ENCODE peak calls at places on chromosome 1, in nine cellular contexts. One of them, this sample, is unnamed.

GRCh38 chr1:8409107-8409506 is 91.2 kb downstream of the SLC45A1 start:
- DNase-seq in fibroblast of the aortic adventitia: peak; percentile 82
- DNase-seq in cardiac fibroblast: peak; percentile 82
- DNase-seq in CD4-positive, alpha-beta T cell: no peak
- DNase-seq in dorsolateral prefrontal cortex: no peak
- DNase-seq in heart right ventricle: no peak
- DNase-seq in fibroblast of mammary gland: peak; percentile 81
- DNase-seq in GM10248: no peak
- DNase-seq in kidney epithelial cell: no peak
- DNase-seq in this sample: no peak

GRCh38 chr1:105137543-105138444 is 1388.1 kb downstream of the AMY1C start:
- DNase-seq in fibroblast of the aortic adventitia: no peak
- DNase-seq in cardiac fibroblast: no peak
- DNase-seq in CD4-positive, alpha-beta T cell: no peak
- DNase-seq in dorsolateral prefrontal cortex: no peak
- DNase-seq in heart right ventricle: peak; percentile 11
- DNase-seq in fibroblast of mammary gland: no peak
- DNase-seq in GM10248: peak; percentile 18
- DNase-seq in kidney epithelial cell: no peak
- DNase-seq in this sample: peak; percentile 7

GRCh38 chr1:105608713-105609112 is 1447.8 kb upstream of the PRMT6 start:
- DNase-seq in fibroblast of the aortic adventitia: peak; percentile 2
- DNase-seq in cardiac fibroblast: peak; percentile 33
- DNase-seq in CD4-positive, alpha-beta T cell: no peak
- DNase-seq in dorsolateral prefrontal cortex: no peak
- DNase-seq in heart right ventricle: no peak
- DNase-seq in fibroblast of mammary gland: peak; percentile 25
- DNase-seq in GM10248: no peak
- DNase-seq in kidney epithelial cell: no peak
- DNase-seq in this sample: no peak

GRCh38 chr1:3827813-3828307 is 29.2 kb downstream of the CEP104 start:
- DNase-seq in fibroblast of the aortic adventitia: no peak
- DNase-seq in cardiac fibroblast: no peak
- DNase-seq in CD4-positive, alpha-beta T cell: no peak
- DNase-seq in dorsolateral prefrontal cortex: peak; percentile 46
- DNase-seq in heart right ventricle: no peak
- DNase-seq in fibroblast of mammary gland: peak; percentile 13
- DNase-seq in GM10248: no peak
- DNase-seq in kidney epithelial cell: no peak
- DNase-seq in this sample: no peak

GRCh38 chr1:7727816-7728477 is 43.1 kb upstream of the VAMP3 start:
- DNase-seq in fibroblast of the aortic adventitia: no peak
- DNase-seq in cardiac fibroblast: no peak
- DNase-seq in CD4-positive, alpha-beta T cell: no peak
- DNase-seq in dorsolateral prefrontal cortex: peak; percentile 76
- DNase-seq in heart right ventricle: no peak
- DNase-seq in fibroblast of mammary gland: no peak
- DNase-seq in GM10248: no peak
- DNase-seq in kidney epithelial cell: no peak
- DNase-seq in this sample: no peak

GRCh38 chr1:12149791-12150175 is 17.0 kb upstream of the TNFRSF1B start:
- DNase-seq in fibroblast of the aortic adventitia: no peak
- DNase-seq in cardiac fibroblast: no peak
- DNase-seq in CD4-positive, alpha-beta T cell: no peak
- DNase-seq in dorsolateral prefrontal cortex: no peak
- DNase-seq in heart right ventricle: no peak
- DNase-seq in fibroblast of mammary gland: no peak
- DNase-seq in GM10248: no peak
- DNase-seq in kidney epithelial cell: no peak
- DNase-seq in this sample: no peak

GRCh38 chr1:47545912-47546483 is 108.2 kb downstream of the FOXD2 start:
- DNase-seq in fibroblast of the aortic adventitia: no peak
- DNase-seq in cardiac fibroblast: no peak
- DNase-seq in CD4-positive, alpha-beta T cell: no peak
- DNase-seq in dorsolateral prefrontal cortex: no peak
- DNase-seq in heart right ventricle: no peak
- DNase-seq in fibroblast of mammary gland: no peak
- DNase-seq in GM10248: no peak
- DNase-seq in kidney epithelial cell: no peak
- DNase-seq in this sample: no peak

GRCh38 chr1:176603696-176604095 is 140.7 kb downstream of the PAPPA2 start:
- DNase-seq in fibroblast of the aortic adventitia: no peak
- DNase-seq in cardiac fibroblast: no peak
- DNase-seq in CD4-positive, alpha-beta T cell: no peak
- DNase-seq in dorsolateral prefrontal cortex: no peak
- DNase-seq in heart right ventricle: no peak
- DNase-seq in fibroblast of mammary gland: no peak
- DNase-seq in GM10248: no peak
- DNase-seq in kidney epithelial cell: no peak
- DNase-seq in this sample: no peak

GRCh38 chr1:166827426-166827825 is 11.8 kb upstream of the POGK start:
- DNase-seq in fibroblast of the aortic adventitia: no peak
- DNase-seq in cardiac fibroblast: no peak
- DNase-seq in CD4-positive, alpha-beta T cell: no peak
- DNase-seq in dorsolateral prefrontal cortex: no peak
- DNase-seq in heart right ventricle: no peak
- DNase-seq in fibroblast of mammary gland: no peak
- DNase-seq in GM10248: no peak
- DNase-seq in kidney epithelial cell: no peak
- DNase-seq in this sample: no peak

GRCh38 chr1:166819982-166820381 is 19.3 kb upstream of the POGK start:
- DNase-seq in fibroblast of the aortic adventitia: no peak
- DNase-seq in cardiac fibroblast: no peak
- DNase-seq in CD4-positive, alpha-beta T cell: no peak
- DNase-seq in dorsolateral prefrontal cortex: no peak
- DNase-seq in heart right ventricle: no peak
- DNase-seq in fibroblast of mammary gland: no peak
- DNase-seq in GM10248: no peak
- DNase-seq in kidney epithelial cell: no peak
- DNase-seq in this sample: no peak

GRCh38 chr1:166822385-166822784 is 16.9 kb upstream of the POGK start:
- DNase-seq in fibroblast of the aortic adventitia: no peak
- DNase-seq in cardiac fibroblast: no peak
- DNase-seq in CD4-positive, alpha-beta T cell: no peak
- DNase-seq in dorsolateral prefrontal cortex: no peak
- DNase-seq in heart right ventricle: no peak
- DNase-seq in fibroblast of mammary gland: no peak
- DNase-seq in GM10248: no peak
- DNase-seq in kidney epithelial cell: no peak
- DNase-seq in this sample: no peak
- TF ChIP-seq CTCF in fibroblast of the aortic adventitia: peak; percentile 47
- TF ChIP-seq CTCF in cardiac fibroblast: peak; percentile 45
- TF ChIP-seq CTCF in CD4-positive, alpha-beta T cell: no peak
- TF ChIP-seq CTCF in dorsolateral prefrontal cortex: no peak
- TF ChIP-seq CTCF in heart right ventricle: no peak
- TF ChIP-seq CTCF in fibroblast of mammary gland: peak; percentile 43
- TF ChIP-seq CTCF in GM10248: no peak
- TF ChIP-seq CTCF in kidney epithelial cell: no peak
- TF ChIP-seq CTCF in this sample: no peak

GRCh38 chr1:17335821-17336718 is 28.1 kb downstream of the PADI4 start:
- DNase-seq in fibroblast of the aortic adventitia: peak; percentile 57
- DNase-seq in cardiac fibroblast: peak; percentile 68
- DNase-seq in CD4-positive, alpha-beta T cell: peak; percentile 44
- DNase-seq in dorsolateral prefrontal cortex: peak; percentile 58
- DNase-seq in heart right ventricle: peak; percentile 46
- DNase-seq in fibroblast of mammary gland: peak; percentile 42
- DNase-seq in GM10248: peak; percentile 62
- DNase-seq in kidney epithelial cell: no peak
- DNase-seq in this sample: peak; percentile 61

GRCh38 chr1:17342014-17342441 is 30.0 kb upstream of the PADI6 start:
- DNase-seq in fibroblast of the aortic adventitia: no peak
- DNase-seq in cardiac fibroblast: no peak
- DNase-seq in CD4-positive, alpha-beta T cell: no peak
- DNase-seq in dorsolateral prefrontal cortex: no peak
- DNase-seq in heart right ventricle: no peak
- DNase-seq in fibroblast of mammary gland: no peak
- DNase-seq in GM10248: no peak
- DNase-seq in kidney epithelial cell: no peak
- DNase-seq in this sample: no peak

GRCh38 chr1:17340358-17340757 is 31.6 kb upstream of the PADI6 start:
- DNase-seq in fibroblast of the aortic adventitia: no peak
- DNase-seq in cardiac fibroblast: no peak
- DNase-seq in CD4-positive, alpha-beta T cell: no peak
- DNase-seq in dorsolateral prefrontal cortex: no peak
- DNase-seq in heart right ventricle: no peak
- DNase-seq in fibroblast of mammary gland: no peak
- DNase-seq in GM10248: no peak
- DNase-seq in kidney epithelial cell: no peak
- DNase-seq in this sample: no peak

GRCh38 chr1:17339521-17339920 is 31.5 kb downstream of the PADI4 start:
- DNase-seq in fibroblast of the aortic adventitia: no peak
- DNase-seq in cardiac fibroblast: no peak
- DNase-seq in CD4-positive, alpha-beta T cell: no peak
- DNase-seq in dorsolateral prefrontal cortex: no peak
- DNase-seq in heart right ventricle: no peak
- DNase-seq in fibroblast of mammary gland: no peak
- DNase-seq in GM10248: no peak
- DNase-seq in kidney epithelial cell: no peak
- DNase-seq in this sample: no peak

DNA sequence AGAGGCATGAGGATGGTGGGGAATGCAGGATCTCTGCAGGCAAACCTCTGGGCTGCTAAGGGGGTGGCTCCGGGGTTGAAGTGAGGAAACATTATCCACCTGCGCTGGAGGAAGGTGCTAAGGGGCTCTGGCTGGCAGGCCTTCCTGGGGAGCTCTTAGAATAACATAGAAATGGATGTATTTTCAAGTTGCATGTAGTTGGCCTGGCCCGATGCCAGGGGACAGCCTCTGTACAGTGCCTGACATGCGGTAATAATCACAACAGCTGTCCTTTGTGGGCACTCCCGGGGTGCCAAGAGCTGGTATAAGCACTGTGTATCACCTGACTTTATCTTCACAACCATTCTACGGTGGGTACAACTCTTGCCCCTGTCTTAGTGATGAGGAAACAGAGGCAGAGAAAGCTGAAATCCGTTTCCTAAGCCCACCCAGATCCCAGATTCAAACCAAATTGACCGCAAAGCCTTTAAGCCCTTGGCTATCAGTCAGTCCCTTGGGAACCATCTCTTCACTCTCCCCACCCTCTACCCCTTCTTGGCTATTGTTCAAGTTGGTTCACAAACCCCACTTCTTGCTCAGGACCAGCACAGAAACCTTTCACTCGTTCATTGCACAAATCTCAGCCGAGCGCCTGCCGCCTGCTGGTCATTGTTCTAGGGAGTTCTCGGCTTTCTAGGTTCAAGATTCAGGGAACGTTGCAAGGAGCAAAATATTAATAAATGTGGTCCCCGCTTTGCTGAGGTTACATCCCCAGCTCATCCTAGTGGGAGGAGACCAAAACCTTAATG is 30.9 kb downstream of the PADI4 start:
- DNase-seq in fibroblast of the aortic adventitia: no peak
- DNase-seq in cardiac fibroblast: no peak
- DNase-seq in CD4-positive, alpha-beta T cell: no peak
- DNase-seq in dorsolateral prefrontal cortex: no peak
- DNase-seq in heart right ventricle: no peak
- DNase-seq in fibroblast of mammary gland: no peak
- DNase-seq in GM10248: no peak
- DNase-seq in kidney epithelial cell: no peak
- DNase-seq in this sample: no peak
- TF ChIP-seq CTCF in fibroblast of the aortic adventitia: peak; percentile 25
- TF ChIP-seq CTCF in cardiac fibroblast: no peak
- TF ChIP-seq CTCF in CD4-positive, alpha-beta T cell: no peak
- TF ChIP-seq CTCF in dorsolateral prefrontal cortex: no peak
- TF ChIP-seq CTCF in heart right ventricle: no peak
- TF ChIP-seq CTCF in fibroblast of mammary gland: peak; percentile 11
- TF ChIP-seq CTCF in GM10248: no peak
- TF ChIP-seq CTCF in kidney epithelial cell: no peak
- TF ChIP-seq CTCF in this sample: no peak

GRCh38 chr1:187999973-188000372 is 1171.2 kb downstream of the PLA2G4A start:
- DNase-seq in fibroblast of the aortic adventitia: no peak
- DNase-seq in cardiac fibroblast: peak; percentile 11
- DNase-seq in CD4-positive, alpha-beta T cell: no peak
- DNase-seq in dorsolateral prefrontal cortex: no peak
- DNase-seq in heart right ventricle: no peak
- DNase-seq in fibroblast of mammary gland: no peak
- DNase-seq in GM10248: no peak
- DNase-seq in kidney epithelial cell: no peak
- DNase-seq in this sample: no peak
- TF ChIP-seq CTCF in fibroblast of the aortic adventitia: no peak
- TF ChIP-seq CTCF in cardiac fibroblast: no peak
- TF ChIP-seq CTCF in CD4-positive, alpha-beta T cell: no peak
- TF ChIP-seq CTCF in dorsolateral prefrontal cortex: no peak
- TF ChIP-seq CTCF in heart right ventricle: no peak
- TF ChIP-seq CTCF in fibroblast of mammary gland: no peak
- TF ChIP-seq CTCF in GM10248: no peak
- TF ChIP-seq CTCF in kidney epithelial cell: no peak
- TF ChIP-seq CTCF in this sample: no peak

GRCh38 chr1:172585861-172586260 is 52.9 kb downstream of the SUCO start:
- DNase-seq in fibroblast of the aortic adventitia: no peak
- DNase-seq in cardiac fibroblast: no peak
- DNase-seq in CD4-positive, alpha-beta T cell: no peak
- DNase-seq in dorsolateral prefrontal cortex: no peak
- DNase-seq in heart right ventricle: no peak
- DNase-seq in fibroblast of mammary gland: no peak
- DNase-seq in GM10248: no peak
- DNase-seq in kidney epithelial cell: no peak
- DNase-seq in this sample: no peak
- TF ChIP-seq CTCF in fibroblast of the aortic adventitia: no peak
- TF ChIP-seq CTCF in cardiac fibroblast: no peak
- TF ChIP-seq CTCF in CD4-positive, alpha-beta T cell: no peak
- TF ChIP-seq CTCF in dorsolateral prefrontal cortex: no peak
- TF ChIP-seq CTCF in heart right ventricle: no peak
- TF ChIP-seq CTCF in fibroblast of mammary gland: no peak
- TF ChIP-seq CTCF in GM10248: no peak
- TF ChIP-seq CTCF in kidney epithelial cell: no peak
- TF ChIP-seq CTCF in this sample: no peak

DNA sequence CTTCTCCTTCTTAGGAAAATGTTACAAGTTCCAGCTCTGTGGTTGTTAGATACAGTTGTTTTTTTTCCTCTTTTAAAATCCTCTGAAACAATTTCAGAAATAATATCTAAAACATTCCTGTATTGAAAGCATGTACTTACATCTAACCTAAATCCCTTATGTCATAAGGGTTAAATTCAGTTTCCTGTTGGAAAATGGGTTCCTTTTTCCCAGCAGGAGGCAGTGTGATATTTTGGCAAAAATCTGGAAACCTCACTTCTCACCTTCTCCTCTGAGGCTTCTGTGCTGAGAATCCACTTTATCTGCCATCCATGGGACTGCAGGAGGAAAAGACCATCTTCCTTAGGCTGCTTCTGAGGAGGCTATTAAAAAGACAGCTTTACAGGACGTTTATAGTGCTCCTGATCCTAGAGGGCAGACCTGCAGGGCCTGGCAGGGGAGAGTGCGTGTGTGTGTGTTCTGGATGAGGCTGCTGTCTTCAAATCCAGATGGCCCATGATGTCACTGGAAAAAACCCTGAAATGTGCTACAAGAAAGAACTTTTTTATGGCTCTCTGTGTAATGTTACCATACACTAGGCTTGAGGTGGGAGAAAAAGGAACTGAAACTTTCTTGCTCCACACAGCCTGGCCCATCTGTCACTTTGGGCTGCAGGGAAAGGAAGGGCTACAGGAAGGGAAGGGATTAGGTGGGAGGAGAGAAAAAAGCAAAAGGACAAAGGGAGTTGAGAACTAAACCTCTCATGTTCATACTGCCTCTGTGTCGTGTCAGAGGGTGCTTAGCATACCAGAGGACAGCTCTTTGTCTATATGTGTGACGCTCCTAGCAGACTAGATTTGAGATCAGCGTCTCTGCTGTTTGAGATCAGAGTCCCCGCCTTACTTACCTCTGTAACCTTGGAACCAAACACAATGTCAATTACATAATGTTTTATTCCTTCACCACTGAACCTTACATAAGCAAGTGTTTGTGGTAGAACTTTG is 379.2 kb upstream of the SPAG17 start:
- DNase-seq in fibroblast of the aortic adventitia: no peak
- DNase-seq in cardiac fibroblast: no peak
- DNase-seq in CD4-positive, alpha-beta T cell: no peak
- DNase-seq in dorsolateral prefrontal cortex: no peak
- DNase-seq in heart right ventricle: no peak
- DNase-seq in fibroblast of mammary gland: peak; percentile 40
- DNase-seq in GM10248: peak; percentile 8
- DNase-seq in kidney epithelial cell: no peak
- DNase-seq in this sample: peak; percentile 11
- TF ChIP-seq CTCF in fibroblast of the aortic adventitia: no peak
- TF ChIP-seq CTCF in cardiac fibroblast: no peak
- TF ChIP-seq CTCF in CD4-positive, alpha-beta T cell: no peak
- TF ChIP-seq CTCF in dorsolateral prefrontal cortex: no peak
- TF ChIP-seq CTCF in heart right ventricle: no peak
- TF ChIP-seq CTCF in fibroblast of mammary gland: peak; percentile 40
- TF ChIP-seq CTCF in GM10248: no peak
- TF ChIP-seq CTCF in kidney epithelial cell: no peak
- TF ChIP-seq CTCF in this sample: no peak

This sample was measured in GM20000.